ENCODE peak calls at places on chromosome 6, in five cellular contexts. R is LoVo; J is ovary; Y is HCT116; U is activated CD8-positive, alpha-beta memory T cell treated with anti-CD3 and anti-CD28 coated beads, Interleukin-2, amount 50 U/mL, for 4 hours. Q is an unnamed sample.

GRCh38 chr6:122407712-122408111 is 8.3 kb downstream of the HSF2 start:
- DNase-seq in R (no peak), J (no peak), Y (no peak), U (no peak), Q (no peak)

GRCh38 chr6:47357827-47358226 is 48.1 kb upstream of the TNFRSF21 start:
- DNase-seq in R (no peak), J (no peak), Y (no peak), U (no peak), Q (no peak)

GRCh38 chr6:95545691-95546090 is 31.6 kb upstream of the MANEA start:
- DNase-seq in R (no peak), J (no peak), Y (no peak), U (no peak), Q (no peak)

GRCh38 chr6:137653698-137654059 is 159.5 kb upstream of the OLIG3 start:
- DNase-seq in R (no peak), J (no peak), Y (no peak), U (no peak), Q (no peak)

GRCh38 chr6:143485967-143486366 is 25.6 kb downstream of the FUCA2 start:
- DNase-seq in R (no peak), J (no peak), Y (no peak), U (no peak), Q (no peak)

GRCh38 chr6:56104591-56104990 is 142.8 kb downstream of the COL21A1 start:
- DNase-seq in R (no peak), J (no peak), Y (no peak), U (no peak), Q (no peak)

GRCh38 chr6:100466410-100467143 is 1.9 kb upstream of the SIM1 start:
- DNase-seq in R (no peak), J (no peak), Y (no peak), U (no peak), Q (no peak)

GRCh38 chr6:7112741-7113313 is 5.1 kb downstream of the RREB1 start:
- DNase-seq in R (peak; percentile 64), J (no peak), Y (no peak), U (peak; percentile 39), Q (peak; percentile 44)

GRCh38 chr6:43878823-43879495 is 108.9 kb downstream of the VEGFA start:
- DNase-seq in R (no peak), J (no peak), Y (no peak), U (no peak), Q (no peak)

GRCh38 chr6:15626878-15627683 is 35.7 kb downstream of the DTNBP1 start:
- DNase-seq in R (no peak), J (no peak), Y (no peak), U (no peak), Q (no peak)

GRCh38 chr6:4348462-4349112 is 213.2 kb upstream of the ECI2 start:
- DNase-seq in R (no peak), J (no peak), Y (no peak), U (no peak), Q (no peak)

GRCh38 chr6:16741112-16742016 is 19.9 kb downstream of the ATXN1 start:
- DNase-seq in R (peak; percentile 33), J (no peak), Y (no peak), U (no peak), Q (no peak)

GRCh38 chr6:15152720-15153119 is 93.1 kb upstream of the JARID2 start:
- DNase-seq in R (no peak), J (no peak), Y (no peak), U (no peak), Q (no peak)

GRCh38 chr6:84066536-84066935 is 33.0 kb downstream of the MRAP2 start:
- DNase-seq in R (no peak), J (no peak), Y (no peak), U (no peak), Q (no peak)

GRCh38 chr6:119273799-119274595 is 75.6 kb downstream of the MAN1A1 start:
- DNase-seq in R (no peak), J (no peak), Y (no peak), U (no peak), Q (no peak)

GRCh38 chr6:83853178-83853967 is at the start of gene RIPPLY2:
- DNase-seq in R (no peak), J (no peak), Y (no peak), U (no peak), Q (no peak)

GRCh38 chr6:29845405-29846006 is 17.9 kb downstream of the HLA-G start:
- DNase-seq in R (peak; percentile 75), J (no peak), Y (peak; percentile 84), U (peak; percentile 32), Q (peak; percentile 86)

GRCh38 chr6:48429610-48430009 is 318.6 kb upstream of the PTCHD4 start:
- DNase-seq in R (no peak), J (no peak), Y (no peak), U (no peak), Q (no peak)

GRCh38 chr6:167049275-167049674 is 50.1 kb downstream of the CEP43 start:
- DNase-seq in R (no peak), J (no peak), Y (no peak), U (no peak), Q (no peak)

Q was measured in small intestine.